ENCODE peak calls at places on chromosome X, in five cellular contexts. A, H, Y, X and I are unnamed samples. For H3K4me1, the result is how much of the 10 kb centered on the place peaks cover.

GRCh38 chrX:45762699-45763647 is 562.3 kb upstream of the DIPK2B start:
- DNase-seq in X (no peak), A (no peak), H (no peak), Y (no peak), I (no peak)

GRCh38 chrX:19190902-19191301 is 68.6 kb upstream of the ADGRG2 start:
- DNase-seq in H (no peak), Y (no peak), A (no peak), X (no peak), I (no peak)

GRCh38 chrX:46327229-46328081 is 217.8 kb downstream of the ZNF674 start:
- DNase-seq in A (no peak), X (peak), Y (no peak), H (peak), I (peak)

GRCh38 chrX:67094061-67094460 is 449.8 kb upstream of the AR start:
- DNase-seq in X (no peak), A (no peak), H (no peak), Y (no peak), I (no peak)

GRCh38 chrX:136212557-136213111 is 38.6 kb downstream of the MAP7D3 start:
- DNase-seq in A (no peak), H (no peak), X (no peak), Y (peak), I (no peak)

GRCh38 chrX:129825746-129826505 is 17.8 kb downstream of the ZDHHC9 start:
- DNase-seq in A (no peak), H (no peak), X (no peak), Y (no peak), I (peak)

GRCh38 chrX:124737771-124738170 is 391.4 kb downstream of the SH2D1A start:
- DNase-seq in H (no peak), A (no peak), Y (no peak), X (no peak), I (no peak)

GRCh38 chrX:119790977-119791436 is 423 bp downstream of the RPL39 start:
- DNase-seq in H (no peak), Y (no peak), X (no peak), A (no peak), I (no peak)

GRCh38 chrX:22081475-22082092 is 49.5 kb downstream of the PHEX start:
- DNase-seq in X (peak), H (no peak), Y (peak), A (no peak), I (peak)

GRCh38 chrX:69096963-69097362 is 68.3 kb downstream of the PJA1 start:
- DNase-seq in Y (no peak), A (no peak), X (no peak), H (no peak), I (no peak)

GRCh38 chrX:9465380-9466114 is 689 bp downstream of the TBL1X start:
- DNase-seq in A (no peak), X (peak), H (no peak), Y (no peak), I (peak)

GRCh38 chrX:154696328-154697045 is 43.1 kb upstream of the CTAG2 start:
- DNase-seq in A (no peak), Y (no peak), H (no peak), X (no peak), I (no peak)

GRCh38 chrX:19513383-19513782 is 1.9 kb downstream of the MAP3K15 start:
- DNase-seq in Y (no peak), H (no peak), A (no peak), X (no peak), I (no peak)

GRCh38 chrX:43840265-43840664 is 42.0 kb downstream of the MAOB start:
- DNase-seq in X (no peak), Y (no peak), H (no peak), A (no peak), I (no peak)

GRCh38 chrX:103663921-103664320 is 22.6 kb downstream of the MORF4L2 start:
- DNase-seq in Y (no peak), A (no peak), X (no peak), H (no peak), I (no peak)

GRCh38 chrX:95145848-95146540 is 1472.0 kb downstream of the FAM133A start:
- DNase-seq in A (no peak), H (no peak), X (no peak), Y (no peak), I (no peak)

GRCh38 chrX:107025538-107025937 is 25.5 kb upstream of the MORC4 start:
- DNase-seq in X (no peak), Y (no peak), A (no peak), H (no peak), I (no peak)

GRCh38 chrX:7028246-7028645 is 119.3 kb upstream of the STS start:
- DNase-seq in X (no peak), H (no peak), A (no peak), Y (no peak), I (no peak)

GRCh38 chrX:45712067-45712466 is 511.4 kb upstream of the DIPK2B start:
- DNase-seq in X (no peak), A (no peak), H (peak), Y (no peak), I (no peak)

GRCh38 chrX:97835969-97836368 is 952.3 kb downstream of the RPA4 start:
- DNase-seq in X (no peak), A (no peak), Y (no peak), H (no peak), I (no peak)

GRCh38 chrX:72107320-72107719 is 24.4 kb downstream of the RTL5 start:
- DNase-seq in A (no peak), X (no peak), H (no peak), Y (no peak), I (no peak)

GRCh38 chrX:30147996-30148643 is 67.2 kb upstream of the MAGEB2 start:
- DNase-seq in H (no peak), X (no peak), A (no peak), Y (no peak), I (no peak)

GRCh38 chrX:130594453-130594916 is 192.7 kb downstream of the RBMX2 start:
- DNase-seq in H (no peak), Y (no peak), X (no peak), A (no peak), I (no peak)

GRCh38 chrX:145213504-145213903 is 33.8 kb upstream of the SPANXN1 start:
- DNase-seq in H (no peak), A (no peak), Y (no peak), X (no peak), I (peak)

GRCh38 chrX:102154900-102155805 is 624 bp downstream of the BEX5 start:
- DNase-seq in X (no peak), Y (no peak), A (no peak), H (no peak), I (peak)

GRCh38 chrX:121336831-121337421 is 289.5 kb downstream of the GLUD2 start:
- DNase-seq in H (peak), A (no peak), Y (no peak), X (no peak), I (no peak)

GRCh38 chrX:54950730-54951375 is 30.2 kb downstream of the TRO start:
- DNase-seq in Y (no peak), X (no peak), A (no peak), H (no peak), I (no peak)

GRCh38 chrX:19630776-19631707 is 115.7 kb upstream of the MAP3K15 start:
- DNase-seq in Y (no peak), X (no peak), H (no peak), A (no peak), I (no peak)

GRCh38 chrX:154712781-154713391 is 38.0 kb downstream of the GAB3 start:
- DNase-seq in A (no peak), H (peak), Y (no peak), X (no peak), I (no peak)

DNA sequence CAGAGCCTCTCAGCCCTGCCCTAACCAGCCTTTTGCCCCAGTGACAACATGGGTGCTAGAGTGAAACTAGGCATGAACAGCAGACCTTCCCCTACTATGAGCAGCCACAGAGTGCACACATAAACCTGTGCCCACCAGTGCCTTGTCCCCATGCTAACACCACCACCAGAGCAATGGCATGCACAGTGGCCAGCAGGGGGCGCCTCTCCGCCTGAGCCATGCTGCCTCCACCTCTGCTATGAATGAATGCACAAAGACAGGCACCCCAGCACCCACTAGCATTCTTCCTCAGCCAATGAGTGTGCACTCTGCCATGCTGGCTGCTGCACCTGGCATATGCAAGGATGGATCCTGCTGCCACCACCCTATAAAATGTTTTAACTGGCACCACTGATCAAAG is 286.9 kb upstream of the FGF16 start:
- DNase-seq in A (no peak), Y (no peak), X (peak), H (no peak), I (no peak)
- TF ChIP-seq CTCF in A (no peak), Y (no peak), X (peak), H (peak), I (no peak)

GRCh38 chrX:3191186-3191585 is 149.9 kb downstream of the ARSF start:
- DNase-seq in Y (no peak), H (no peak), A (no peak), X (no peak), I (no peak)

GRCh38 chrX:3191821-3192220 is 150.6 kb downstream of the ARSF start:
- DNase-seq in A (no peak), H (no peak), X (no peak), Y (no peak), I (no peak)

GRCh38 chrX:3192835-3193234 is 151.6 kb downstream of the ARSF start:
- DNase-seq in A (no peak), Y (no peak), H (no peak), X (no peak), I (no peak)

GRCh38 chrX:3195845-3196244 is 150.6 kb downstream of the MXRA5 start:
- DNase-seq in Y (no peak), X (no peak), A (no peak), H (no peak), I (no peak)
- H3K4me1 ChIP-seq in Y (under half), X (under half), A (under half), H (under half), I (under half)

GRCh38 chrX:77675986-77676385 is 110.0 kb downstream of the ATRX start:
- DNase-seq in Y (no peak), A (no peak), X (no peak), H (no peak), I (no peak)

DNA sequence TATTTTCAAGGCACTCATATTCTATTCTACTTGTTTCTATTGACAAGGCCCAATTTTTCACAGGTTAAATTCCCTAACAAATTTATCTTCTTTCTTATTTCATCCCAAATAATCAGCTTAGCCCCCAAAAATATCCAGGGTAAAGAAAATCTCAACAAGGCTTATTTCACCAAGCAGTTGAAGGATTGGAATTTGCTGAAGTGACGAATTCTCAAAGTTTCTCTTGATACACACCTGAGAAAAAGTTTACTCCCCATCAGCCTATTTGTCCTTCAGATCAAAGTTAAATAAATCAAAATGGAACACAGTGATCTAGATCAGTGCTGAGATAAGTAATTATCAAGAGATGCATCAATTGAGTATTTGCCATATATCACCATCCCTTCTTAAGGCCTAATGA is 106.9 kb downstream of the ATRX start:
- DNase-seq in X (no peak), H (no peak), A (no peak), Y (no peak), I (no peak)
- TF ChIP-seq CTCF in X (no peak), H (no peak), A (no peak), Y (no peak), I (no peak)

DNA sequence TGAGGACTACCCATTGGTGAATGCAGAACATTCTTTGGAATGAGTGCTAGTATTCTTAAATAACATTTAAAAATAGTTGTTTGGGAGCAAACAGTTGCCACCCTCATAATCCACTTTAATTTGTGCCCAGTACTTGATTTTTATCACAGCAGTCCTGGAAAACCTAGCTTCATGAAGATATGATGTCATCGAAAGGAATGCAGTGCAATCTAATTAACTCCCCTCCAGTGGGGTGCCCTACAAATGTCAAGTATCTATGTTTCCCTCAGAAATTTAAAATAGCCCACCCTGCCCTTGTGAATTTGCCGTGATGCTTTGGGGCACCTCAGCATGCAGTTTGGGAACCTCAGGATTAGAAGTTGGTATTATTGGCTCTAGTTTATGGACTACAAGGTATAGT is 5.4 kb downstream of the RAB9A start:
- DNase-seq in A (no peak), Y (no peak), H (no peak), X (no peak), I (no peak)
- H3K4me1 ChIP-seq in A (under half), Y (under half), H (half or more), X (under half), I (under half)

DNA sequence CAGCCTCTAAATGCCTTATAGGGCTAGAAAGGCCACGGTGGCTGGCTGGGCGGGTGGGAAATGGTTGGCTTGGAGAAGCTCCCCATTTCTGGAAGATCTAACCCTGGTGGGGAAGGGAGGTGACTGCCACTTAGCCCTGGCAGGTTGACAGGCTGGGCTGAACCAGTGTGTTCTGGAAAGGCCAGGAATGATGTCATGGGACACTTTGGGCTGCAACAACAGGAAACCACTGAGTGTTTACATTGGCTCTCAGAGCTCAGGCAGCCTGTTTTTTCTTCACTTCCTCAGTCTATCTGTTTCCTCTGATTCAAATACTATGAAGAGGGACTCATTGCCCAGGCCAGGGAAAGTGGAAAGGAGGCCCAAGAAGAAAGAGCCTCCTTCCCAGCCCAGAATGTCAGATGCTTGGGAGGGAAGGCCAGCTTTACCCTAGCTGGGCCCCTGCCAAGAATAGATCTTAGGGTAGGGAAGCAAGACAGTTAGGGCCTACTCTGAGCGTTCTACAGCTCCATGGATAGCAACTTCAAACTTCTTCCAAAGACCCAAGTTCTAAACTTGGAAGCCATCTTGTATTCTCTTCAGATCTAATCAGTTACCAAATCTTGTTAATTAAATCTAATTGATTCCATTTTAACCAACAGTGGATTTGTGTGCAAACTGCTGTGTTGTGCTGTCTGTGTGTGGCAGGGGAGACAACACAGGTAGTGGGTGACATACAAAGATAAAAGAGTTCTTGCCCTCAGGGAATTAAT is 65.7 kb upstream of the MSN start:
- DNase-seq in H (no peak), X (peak), Y (peak), A (peak), I (peak)
- TF ChIP-seq CTCF in H (no peak), X (no peak), Y (no peak), A (peak), I (no peak)